ENCODE peak calls at places on chromosomes 12 and 14, in eight cellular contexts. N, Q, T, X, G, I, F and O are unnamed samples.

GRCh38 chr14:91047174-91047753 is 13.2 kb downstream of the RPS6KA5 start:
- DNase-seq in N (no peak), T (no peak), Q (no peak), I (no peak), G (no peak), F (no peak), X (no peak), O (no peak)

GRCh38 chr12:64099430-64099829 is 122.7 kb downstream of the KICS2 start:
- DNase-seq in X (no peak), Q (no peak), G (peak), F (no peak), I (no peak), N (no peak), T (no peak), O (no peak)

GRCh38 chr12:121825041-121825523 is 21.3 kb downstream of the SETD1B start:
- DNase-seq in F (no peak), G (no peak), T (no peak), I (peak), N (no peak), Q (no peak), X (no peak), O (no peak)

GRCh38 chr14:104387385-104388010 is 192.1 kb upstream of the C14orf180 start:
- DNase-seq in X (no peak), N (no peak), Q (no peak), F (no peak), G (no peak), I (no peak), T (no peak), O (peak)

GRCh38 chr12:130102266-130102665 is 60.0 kb upstream of the FZD10 start:
- DNase-seq in T (no peak), F (no peak), I (no peak), G (no peak), N (no peak), Q (no peak), X (no peak), O (no peak)

GRCh38 chr12:124322271-124322998 is 27.5 kb downstream of the RFLNA start:
- DNase-seq in T (no peak), Q (no peak), X (no peak), F (no peak), G (no peak), I (no peak), N (no peak), O (no peak)

GRCh38 chr14:80428171-80428570 is 216.9 kb upstream of the DIO2 start:
- DNase-seq in X (no peak), T (no peak), Q (no peak), I (no peak), F (no peak), G (no peak), N (no peak), O (no peak)

GRCh38 chr14:50421499-50421898 is 24.8 kb upstream of the CDKL1 start:
- DNase-seq in X (no peak), T (no peak), I (no peak), N (no peak), F (no peak), Q (no peak), G (no peak), O (no peak)

GRCh38 chr14:68807148-68807600 is 14.3 kb upstream of the ZFP36L1 start:
- DNase-seq in X (no peak), I (peak), N (peak), Q (no peak), G (no peak), F (peak), T (peak), O (peak)

GRCh38 chr12:81815611-81816010 is 56.5 kb upstream of the PPFIA2 start:
- DNase-seq in T (no peak), G (no peak), F (no peak), X (no peak), I (no peak), Q (no peak), N (no peak), O (no peak)

GRCh38 chr12:66456622-66457021 is 154.3 kb downstream of the HELB start:
- DNase-seq in X (no peak), Q (no peak), G (no peak), N (no peak), I (no peak), F (no peak), T (no peak), O (no peak)

GRCh38 chr12:59736786-59737185 is 141.0 kb downstream of the SLC16A7 start:
- DNase-seq in F (no peak), I (no peak), X (no peak), N (no peak), T (no peak), G (peak), Q (no peak), O (no peak)

GRCh38 chr12:12803186-12803585 is 10.0 kb upstream of the DDX47 start:
- DNase-seq in I (peak), N (peak), T (no peak), Q (peak), G (peak), F (peak), X (no peak), O (peak)

GRCh38 chr12:52795694-52796428 is at the start of gene KRT3:
- DNase-seq in F (no peak), T (no peak), N (no peak), Q (no peak), I (no peak), G (no peak), X (no peak), O (peak)

GRCh38 chr12:98123186-98123585 is 392.2 kb upstream of the TMPO start:
- DNase-seq in G (no peak), N (no peak), F (no peak), I (no peak), Q (no peak), T (no peak), X (no peak), O (no peak)

GRCh38 chr14:36507847-36508417 is 12.1 kb downstream of the NKX2-1 start:
- DNase-seq in X (no peak), I (no peak), Q (no peak), T (no peak), N (no peak), F (no peak), G (no peak), O (no peak)

GRCh38 chr12:122227341-122227740 is 1.5 kb upstream of the DIABLO start:
- DNase-seq in Q (peak), G (no peak), X (no peak), F (no peak), I (no peak), N (no peak), T (no peak), O (no peak)

GRCh38 chr14:69260246-69260978 is 454 bp downstream of the GALNT16 start:
- DNase-seq in T (no peak), Q (no peak), I (peak), F (no peak), G (no peak), X (peak), N (no peak), O (no peak)

GRCh38 chr14:74414380-74414779 is 11.6 kb downstream of the SYNDIG1L start:
- DNase-seq in I (no peak), F (no peak), X (no peak), G (no peak), T (no peak), N (no peak), Q (no peak), O (no peak)

GRCh38 chr14:94578712-94579111 is 2.5 kb upstream of the SERPINA5 start:
- DNase-seq in F (no peak), X (no peak), N (no peak), T (no peak), I (no peak), Q (no peak), G (no peak), O (no peak)